ENCODE peak calls at places on chromosome 18, in six cellular contexts. One of them, this sample, is unnamed.

GRCh38 chr18:23640023-23640422 is 22.7 kb downstream of the ANKRD29 start:
- DNase-seq in sigmoid colon: no peak
- DNase-seq in IMR-90: no peak
- DNase-seq in SJSA1: no peak
- DNase-seq in psoas muscle: no peak
- DNase-seq in mesenchymal stem cell: no peak
- DNase-seq in this sample: no peak

GRCh38 chr18:1751249-1751648 is 820.1 kb downstream of the METTL4 start:
- DNase-seq in sigmoid colon: no peak
- DNase-seq in IMR-90: no peak
- DNase-seq in SJSA1: no peak
- DNase-seq in psoas muscle: no peak
- DNase-seq in mesenchymal stem cell: no peak
- DNase-seq in this sample: no peak

GRCh38 chr18:3870914-3871313 is 420.9 kb downstream of the TGIF1 start:
- DNase-seq in sigmoid colon: no peak
- DNase-seq in IMR-90: no peak
- DNase-seq in SJSA1: no peak
- DNase-seq in psoas muscle: no peak
- DNase-seq in mesenchymal stem cell: no peak
- DNase-seq in this sample: no peak

GRCh38 chr18:2150566-2150965 is 420.7 kb downstream of the METTL4 start:
- DNase-seq in sigmoid colon: no peak
- DNase-seq in IMR-90: no peak
- DNase-seq in SJSA1: no peak
- DNase-seq in psoas muscle: no peak
- DNase-seq in mesenchymal stem cell: no peak
- DNase-seq in this sample: no peak

GRCh38 chr18:9017900-9018217 is 84.6 kb upstream of the NDUFV2 start:
- DNase-seq in sigmoid colon: no peak
- DNase-seq in IMR-90: peak; percentile 81
- DNase-seq in SJSA1: no peak
- DNase-seq in psoas muscle: no peak
- DNase-seq in mesenchymal stem cell: peak; percentile 86
- DNase-seq in this sample: no peak

GRCh38 chr18:61842146-61842545 is 50.7 kb downstream of the RNF152 start:
- DNase-seq in sigmoid colon: no peak
- DNase-seq in IMR-90: no peak
- DNase-seq in SJSA1: no peak
- DNase-seq in psoas muscle: no peak
- DNase-seq in mesenchymal stem cell: no peak
- DNase-seq in this sample: no peak

GRCh38 chr18:22318745-22319407 is 98.8 kb downstream of the CTAGE1 start:
- DNase-seq in sigmoid colon: no peak
- DNase-seq in IMR-90: peak; percentile 60
- DNase-seq in SJSA1: no peak
- DNase-seq in psoas muscle: no peak
- DNase-seq in mesenchymal stem cell: peak; percentile 64
- DNase-seq in this sample: no peak

GRCh38 chr18:48923746-48924580 is 26.8 kb downstream of the SMAD7 start:
- DNase-seq in sigmoid colon: no peak
- DNase-seq in IMR-90: peak; percentile 69
- DNase-seq in SJSA1: no peak
- DNase-seq in psoas muscle: no peak
- DNase-seq in mesenchymal stem cell: peak; percentile 91
- DNase-seq in this sample: no peak

GRCh38 chr18:54086046-54086802 is 138.2 kb downstream of the MBD2 start:
- DNase-seq in sigmoid colon: no peak
- DNase-seq in IMR-90: no peak
- DNase-seq in SJSA1: no peak
- DNase-seq in psoas muscle: no peak
- DNase-seq in mesenchymal stem cell: no peak
- DNase-seq in this sample: no peak

GRCh38 chr18:62991959-62992358 is 276.6 kb downstream of the PHLPP1 start:
- DNase-seq in sigmoid colon: no peak
- DNase-seq in IMR-90: no peak
- DNase-seq in SJSA1: no peak
- DNase-seq in psoas muscle: no peak
- DNase-seq in mesenchymal stem cell: no peak
- DNase-seq in this sample: no peak

GRCh38 chr18:45167631-45168225 is 447.5 kb upstream of the SLC14A2 start:
- DNase-seq in sigmoid colon: no peak
- DNase-seq in IMR-90: peak; percentile 80
- DNase-seq in SJSA1: no peak
- DNase-seq in psoas muscle: no peak
- DNase-seq in mesenchymal stem cell: peak; percentile 91
- DNase-seq in this sample: no peak

GRCh38 chr18:62554083-62554815 is 31.4 kb downstream of the ZCCHC2 start:
- DNase-seq in sigmoid colon: no peak
- DNase-seq in IMR-90: no peak
- DNase-seq in SJSA1: no peak
- DNase-seq in psoas muscle: no peak
- DNase-seq in mesenchymal stem cell: no peak
- DNase-seq in this sample: no peak

GRCh38 chr18:43671431-43671830 is 394.1 kb upstream of the SYT4 start:
- DNase-seq in sigmoid colon: no peak
- DNase-seq in IMR-90: peak; percentile 18
- DNase-seq in SJSA1: no peak
- DNase-seq in psoas muscle: no peak
- DNase-seq in mesenchymal stem cell: no peak
- DNase-seq in this sample: no peak

GRCh38 chr18:74023220-74023619 is 124.4 kb downstream of the FBXO15 start:
- DNase-seq in sigmoid colon: no peak
- DNase-seq in IMR-90: no peak
- DNase-seq in SJSA1: no peak
- DNase-seq in psoas muscle: no peak
- DNase-seq in mesenchymal stem cell: no peak
- DNase-seq in this sample: no peak

GRCh38 chr18:55328301-55328700 is 259.7 kb downstream of the TCF4 start:
- DNase-seq in sigmoid colon: no peak
- DNase-seq in IMR-90: peak; percentile 78
- DNase-seq in SJSA1: no peak
- DNase-seq in psoas muscle: no peak
- DNase-seq in mesenchymal stem cell: peak; percentile 31
- DNase-seq in this sample: no peak

GRCh38 chr18:43847164-43848091 is 570.1 kb upstream of the SYT4 start:
- DNase-seq in sigmoid colon: no peak
- DNase-seq in IMR-90: peak; percentile 22
- DNase-seq in SJSA1: no peak
- DNase-seq in psoas muscle: no peak
- DNase-seq in mesenchymal stem cell: peak; percentile 61
- DNase-seq in this sample: no peak

GRCh38 chr18:51397347-51397962 is 200.0 kb upstream of the MEX3C start:
- DNase-seq in sigmoid colon: no peak
- DNase-seq in IMR-90: no peak
- DNase-seq in SJSA1: no peak
- DNase-seq in psoas muscle: no peak
- DNase-seq in mesenchymal stem cell: no peak
- DNase-seq in this sample: no peak

GRCh38 chr18:43665239-43665788 is 388.0 kb upstream of the SYT4 start:
- DNase-seq in sigmoid colon: no peak
- DNase-seq in IMR-90: peak; percentile 94
- DNase-seq in SJSA1: peak; percentile 68
- DNase-seq in psoas muscle: no peak
- DNase-seq in mesenchymal stem cell: peak; percentile 88
- DNase-seq in this sample: no peak

GRCh38 chr18:76394780-76395476 is 100.1 kb downstream of the ZNF516 start:
- DNase-seq in sigmoid colon: peak; percentile 38
- DNase-seq in IMR-90: peak; percentile 76
- DNase-seq in SJSA1: no peak
- DNase-seq in psoas muscle: no peak
- DNase-seq in mesenchymal stem cell: no peak
- DNase-seq in this sample: no peak

GRCh38 chr18:34624551-34624950 is 85.5 kb upstream of the DTNA start:
- DNase-seq in sigmoid colon: no peak
- DNase-seq in IMR-90: peak; percentile 4
- DNase-seq in SJSA1: no peak
- DNase-seq in psoas muscle: no peak
- DNase-seq in mesenchymal stem cell: peak; percentile 37
- DNase-seq in this sample: no peak

GRCh38 chr18:21479721-21480120 is 120.8 kb downstream of the ESCO1 start:
- DNase-seq in sigmoid colon: no peak
- DNase-seq in IMR-90: no peak
- DNase-seq in SJSA1: no peak
- DNase-seq in psoas muscle: no peak
- DNase-seq in mesenchymal stem cell: no peak
- DNase-seq in this sample: no peak

GRCh38 chr18:54434453-54434852 is 76.7 kb downstream of the C18orf54 start:
- DNase-seq in sigmoid colon: no peak
- DNase-seq in IMR-90: no peak
- DNase-seq in SJSA1: no peak
- DNase-seq in psoas muscle: no peak
- DNase-seq in mesenchymal stem cell: no peak
- DNase-seq in this sample: no peak

GRCh38 chr18:58451972-58452334 is 176.9 kb downstream of the ALPK2 start:
- DNase-seq in sigmoid colon: no peak
- DNase-seq in IMR-90: no peak
- DNase-seq in SJSA1: no peak
- DNase-seq in psoas muscle: no peak
- DNase-seq in mesenchymal stem cell: no peak
- DNase-seq in this sample: no peak

GRCh38 chr18:58446661-58447060 is 182.2 kb downstream of the ALPK2 start:
- DNase-seq in sigmoid colon: no peak
- DNase-seq in IMR-90: no peak
- DNase-seq in SJSA1: no peak
- DNase-seq in psoas muscle: no peak
- DNase-seq in mesenchymal stem cell: no peak
- DNase-seq in this sample: no peak

GRCh38 chr18:58447342-58448190 is 181.3 kb downstream of the ALPK2 start:
- DNase-seq in sigmoid colon: peak; percentile 70
- DNase-seq in IMR-90: peak; percentile 36
- DNase-seq in SJSA1: no peak
- DNase-seq in psoas muscle: no peak
- DNase-seq in mesenchymal stem cell: peak; percentile 20
- DNase-seq in this sample: no peak

GRCh38 chr18:58451115-58451971 is 177.5 kb downstream of the ALPK2 start:
- DNase-seq in sigmoid colon: no peak
- DNase-seq in IMR-90: no peak
- DNase-seq in SJSA1: no peak
- DNase-seq in psoas muscle: no peak
- DNase-seq in mesenchymal stem cell: no peak
- DNase-seq in this sample: no peak

GRCh38 chr18:58449366-58449935 is 179.4 kb downstream of the ALPK2 start:
- DNase-seq in sigmoid colon: no peak
- DNase-seq in IMR-90: no peak
- DNase-seq in SJSA1: no peak
- DNase-seq in psoas muscle: no peak
- DNase-seq in mesenchymal stem cell: no peak
- DNase-seq in this sample: no peak
- H3K27ac ChIP-seq in sigmoid colon: no peak overlapping the region
- H3K27ac ChIP-seq in IMR-90: no peak overlapping the region
- H3K27ac ChIP-seq in SJSA1: no peak overlapping the region
- H3K27ac ChIP-seq in psoas muscle: no peak overlapping the region
- H3K27ac ChIP-seq in mesenchymal stem cell: no peak overlapping the region
- H3K27ac ChIP-seq in this sample: no peak overlapping the region

GRCh38 chr18:26764177-26764576 is 101.3 kb downstream of the AQP4 start:
- DNase-seq in sigmoid colon: no peak
- DNase-seq in IMR-90: no peak
- DNase-seq in SJSA1: no peak
- DNase-seq in psoas muscle: no peak
- DNase-seq in mesenchymal stem cell: no peak
- DNase-seq in this sample: no peak
- H3K27ac ChIP-seq in sigmoid colon: no peak overlapping the region
- H3K27ac ChIP-seq in IMR-90: no peak overlapping the region
- H3K27ac ChIP-seq in SJSA1: no peak overlapping the region
- H3K27ac ChIP-seq in psoas muscle: no peak overlapping the region
- H3K27ac ChIP-seq in mesenchymal stem cell: no peak overlapping the region
- H3K27ac ChIP-seq in this sample: no peak overlapping the region

GRCh38 chr18:12030667-12031066 is 49.4 kb downstream of the IMPA2 start:
- DNase-seq in sigmoid colon: no peak
- DNase-seq in IMR-90: no peak
- DNase-seq in SJSA1: no peak
- DNase-seq in psoas muscle: no peak
- DNase-seq in mesenchymal stem cell: no peak
- DNase-seq in this sample: peak; percentile 3
- H3K27ac ChIP-seq in sigmoid colon: peak overlapping the region; percentile 69
- H3K27ac ChIP-seq in IMR-90: no peak overlapping the region
- H3K27ac ChIP-seq in SJSA1: no peak overlapping the region
- H3K27ac ChIP-seq in psoas muscle: peak overlapping the region; percentile 43
- H3K27ac ChIP-seq in mesenchymal stem cell: no peak overlapping the region
- H3K27ac ChIP-seq in this sample: no peak overlapping the region

GRCh38 chr18:79818036-79818435 is 20.3 kb downstream of the KCNG2 start:
- DNase-seq in sigmoid colon: no peak
- DNase-seq in IMR-90: no peak
- DNase-seq in SJSA1: no peak
- DNase-seq in psoas muscle: no peak
- DNase-seq in mesenchymal stem cell: no peak
- DNase-seq in this sample: no peak

GRCh38 chr18:79819064-79819725 is 21.5 kb downstream of the KCNG2 start:
- DNase-seq in sigmoid colon: no peak
- DNase-seq in IMR-90: no peak
- DNase-seq in SJSA1: no peak
- DNase-seq in psoas muscle: no peak
- DNase-seq in mesenchymal stem cell: no peak
- DNase-seq in this sample: no peak

GRCh38 chr18:79817607-79817998 is 19.9 kb downstream of the KCNG2 start:
- DNase-seq in sigmoid colon: no peak
- DNase-seq in IMR-90: no peak
- DNase-seq in SJSA1: no peak
- DNase-seq in psoas muscle: no peak
- DNase-seq in mesenchymal stem cell: no peak
- DNase-seq in this sample: no peak

GRCh38 chr18:79818631-79819030 is 20.9 kb downstream of the KCNG2 start:
- DNase-seq in sigmoid colon: no peak
- DNase-seq in IMR-90: no peak
- DNase-seq in SJSA1: no peak
- DNase-seq in psoas muscle: no peak
- DNase-seq in mesenchymal stem cell: no peak
- DNase-seq in this sample: no peak

GRCh38 chr18:79819951-79820351 is 22.2 kb downstream of the KCNG2 start:
- DNase-seq in sigmoid colon: no peak
- DNase-seq in IMR-90: no peak
- DNase-seq in SJSA1: no peak
- DNase-seq in psoas muscle: no peak
- DNase-seq in mesenchymal stem cell: no peak
- DNase-seq in this sample: no peak
- H3K27ac ChIP-seq in sigmoid colon: no peak overlapping the region
- H3K27ac ChIP-seq in IMR-90: no peak overlapping the region
- H3K27ac ChIP-seq in SJSA1: no peak overlapping the region
- H3K27ac ChIP-seq in psoas muscle: no peak overlapping the region
- H3K27ac ChIP-seq in mesenchymal stem cell: no peak overlapping the region
- H3K27ac ChIP-seq in this sample: no peak overlapping the region

DNA sequence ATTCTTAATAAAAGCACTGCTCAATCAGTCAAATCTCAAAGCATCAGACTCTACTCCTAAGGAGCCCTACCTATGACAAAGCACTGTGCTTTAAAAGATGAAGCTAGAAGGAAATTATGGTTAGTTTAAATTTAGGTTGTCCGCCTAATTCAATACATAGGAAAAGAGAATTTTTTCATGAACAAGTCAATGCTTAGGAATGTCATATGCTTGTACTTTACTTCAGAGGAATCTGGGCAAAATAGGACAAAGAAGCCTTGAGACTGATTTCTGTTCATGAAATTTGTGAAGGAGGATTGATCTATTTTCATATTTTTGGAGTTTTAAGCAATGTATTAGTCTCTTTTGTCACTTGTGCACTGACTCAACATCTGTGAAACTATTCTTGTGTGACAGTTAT is 726.4 kb upstream of the CDH2 start:
- DNase-seq in sigmoid colon: no peak
- DNase-seq in IMR-90: peak; percentile 40
- DNase-seq in SJSA1: no peak
- DNase-seq in psoas muscle: no peak
- DNase-seq in mesenchymal stem cell: peak; percentile 9
- DNase-seq in this sample: no peak
- H3K27ac ChIP-seq in sigmoid colon: no peak overlapping the region
- H3K27ac ChIP-seq in IMR-90: no peak overlapping the region
- H3K27ac ChIP-seq in SJSA1: no peak overlapping the region
- H3K27ac ChIP-seq in psoas muscle: no peak overlapping the region
- H3K27ac ChIP-seq in mesenchymal stem cell: no peak overlapping the region
- H3K27ac ChIP-seq in this sample: no peak overlapping the region